ENCODE peak calls at places on chromosomes 4 and X, in six cellular contexts. One of them, this sample, is unnamed.
A peak's percentile ranks its signal among the peaks of the same experiment; 100 is the strongest.

GRCh38 chr4:164648151-164648848 is 105.6 kb upstream of the SMIM31 start:
- DNase-seq in nephron progenitor cell: no peak
- DNase-seq in NAMALWA: no peak
- DNase-seq in stimulated activated CD4-positive, alpha-beta T cell treated with anti-CD3 and anti-CD28 coated beads, Interleukin-1b, Interleukin-23, amount 100 ng/mL, for 24 hours: no peak
- DNase-seq in sigmoid colon: no peak
- DNase-seq in neural crest cell: no peak
- DNase-seq in this sample: no peak

GRCh38 chrX:115892056-115892708 is 278.4 kb upstream of the AGTR2 start:
- DNase-seq in nephron progenitor cell: no peak
- DNase-seq in NAMALWA: no peak
- DNase-seq in stimulated activated CD4-positive, alpha-beta T cell treated with anti-CD3 and anti-CD28 coated beads, Interleukin-1b, Interleukin-23, amount 100 ng/mL, for 24 hours: no peak
- DNase-seq in sigmoid colon: no peak
- DNase-seq in neural crest cell: no peak
- DNase-seq in this sample: no peak

GRCh38 chr4:113141901-113142346 is 92.5 kb downstream of the ANK2 start:
- DNase-seq in nephron progenitor cell: no peak
- DNase-seq in NAMALWA: no peak
- DNase-seq in stimulated activated CD4-positive, alpha-beta T cell treated with anti-CD3 and anti-CD28 coated beads, Interleukin-1b, Interleukin-23, amount 100 ng/mL, for 24 hours: no peak
- DNase-seq in sigmoid colon: no peak
- DNase-seq in neural crest cell: no peak
- DNase-seq in this sample: no peak

GRCh38 chr4:77123403-77123802 is 33.6 kb upstream of the CCNG2 start:
- DNase-seq in nephron progenitor cell: no peak
- DNase-seq in NAMALWA: no peak
- DNase-seq in stimulated activated CD4-positive, alpha-beta T cell treated with anti-CD3 and anti-CD28 coated beads, Interleukin-1b, Interleukin-23, amount 100 ng/mL, for 24 hours: no peak
- DNase-seq in sigmoid colon: no peak
- DNase-seq in neural crest cell: no peak
- DNase-seq in this sample: no peak

GRCh38 chr4:113943863-113944262 is 35.6 kb downstream of the ARSJ start:
- DNase-seq in nephron progenitor cell: no peak
- DNase-seq in NAMALWA: no peak
- DNase-seq in stimulated activated CD4-positive, alpha-beta T cell treated with anti-CD3 and anti-CD28 coated beads, Interleukin-1b, Interleukin-23, amount 100 ng/mL, for 24 hours: no peak
- DNase-seq in sigmoid colon: no peak
- DNase-seq in neural crest cell: no peak
- DNase-seq in this sample: no peak

GRCh38 chr4:172708184-172708583 is 460.4 kb upstream of the GALNT7 start:
- DNase-seq in nephron progenitor cell: no peak
- DNase-seq in NAMALWA: no peak
- DNase-seq in stimulated activated CD4-positive, alpha-beta T cell treated with anti-CD3 and anti-CD28 coated beads, Interleukin-1b, Interleukin-23, amount 100 ng/mL, for 24 hours: no peak
- DNase-seq in sigmoid colon: no peak
- DNase-seq in neural crest cell: no peak
- DNase-seq in this sample: peak; percentile 31

GRCh38 chrX:68196939-68197791 is 236.1 kb downstream of the OPHN1 start:
- DNase-seq in nephron progenitor cell: peak; percentile 28
- DNase-seq in NAMALWA: peak; percentile 43
- DNase-seq in stimulated activated CD4-positive, alpha-beta T cell treated with anti-CD3 and anti-CD28 coated beads, Interleukin-1b, Interleukin-23, amount 100 ng/mL, for 24 hours: no peak
- DNase-seq in sigmoid colon: no peak
- DNase-seq in neural crest cell: peak; percentile 4
- DNase-seq in this sample: peak; percentile 78

GRCh38 chr4:137749466-137749865 is 217.2 kb upstream of the PCDH18 start:
- DNase-seq in nephron progenitor cell: no peak
- DNase-seq in NAMALWA: no peak
- DNase-seq in stimulated activated CD4-positive, alpha-beta T cell treated with anti-CD3 and anti-CD28 coated beads, Interleukin-1b, Interleukin-23, amount 100 ng/mL, for 24 hours: no peak
- DNase-seq in sigmoid colon: no peak
- DNase-seq in neural crest cell: no peak
- DNase-seq in this sample: no peak

GRCh38 chr4:177051473-177052060 is 258.1 kb upstream of the NEIL3 start:
- DNase-seq in nephron progenitor cell: peak; percentile 29
- DNase-seq in NAMALWA: peak; percentile 62
- DNase-seq in stimulated activated CD4-positive, alpha-beta T cell treated with anti-CD3 and anti-CD28 coated beads, Interleukin-1b, Interleukin-23, amount 100 ng/mL, for 24 hours: no peak
- DNase-seq in sigmoid colon: no peak
- DNase-seq in neural crest cell: peak; percentile 9
- DNase-seq in this sample: peak; percentile 45

GRCh38 chr4:136864580-136865185 is 667.6 kb downstream of the PCDH18 start:
- DNase-seq in nephron progenitor cell: peak; percentile 46
- DNase-seq in NAMALWA: peak; percentile 73
- DNase-seq in stimulated activated CD4-positive, alpha-beta T cell treated with anti-CD3 and anti-CD28 coated beads, Interleukin-1b, Interleukin-23, amount 100 ng/mL, for 24 hours: no peak
- DNase-seq in sigmoid colon: no peak
- DNase-seq in neural crest cell: peak; percentile 51
- DNase-seq in this sample: peak; percentile 87

GRCh38 chr4:2803624-2804448 is 11.0 kb downstream of the SH3BP2 start:
- DNase-seq in nephron progenitor cell: no peak
- DNase-seq in NAMALWA: no peak
- DNase-seq in stimulated activated CD4-positive, alpha-beta T cell treated with anti-CD3 and anti-CD28 coated beads, Interleukin-1b, Interleukin-23, amount 100 ng/mL, for 24 hours: no peak
- DNase-seq in sigmoid colon: peak; percentile 73
- DNase-seq in neural crest cell: no peak
- DNase-seq in this sample: no peak

GRCh38 chrX:16827225-16827624 is 41.0 kb downstream of the TXLNG start:
- DNase-seq in nephron progenitor cell: no peak
- DNase-seq in NAMALWA: no peak
- DNase-seq in stimulated activated CD4-positive, alpha-beta T cell treated with anti-CD3 and anti-CD28 coated beads, Interleukin-1b, Interleukin-23, amount 100 ng/mL, for 24 hours: no peak
- DNase-seq in sigmoid colon: no peak
- DNase-seq in neural crest cell: no peak
- DNase-seq in this sample: no peak

GRCh38 chr4:181685911-181686310 is 557.3 kb upstream of the TENM3 start:
- DNase-seq in nephron progenitor cell: no peak
- DNase-seq in NAMALWA: no peak
- DNase-seq in stimulated activated CD4-positive, alpha-beta T cell treated with anti-CD3 and anti-CD28 coated beads, Interleukin-1b, Interleukin-23, amount 100 ng/mL, for 24 hours: no peak
- DNase-seq in sigmoid colon: no peak
- DNase-seq in neural crest cell: no peak
- DNase-seq in this sample: no peak

GRCh38 chr4:184699941-184700340 is 34.0 kb downstream of the CENPU start:
- DNase-seq in nephron progenitor cell: no peak
- DNase-seq in NAMALWA: no peak
- DNase-seq in stimulated activated CD4-positive, alpha-beta T cell treated with anti-CD3 and anti-CD28 coated beads, Interleukin-1b, Interleukin-23, amount 100 ng/mL, for 24 hours: no peak
- DNase-seq in sigmoid colon: no peak
- DNase-seq in neural crest cell: no peak
- DNase-seq in this sample: no peak

GRCh38 chrX:73577368-73577767 is 14.4 kb downstream of the CHIC1 start:
- DNase-seq in nephron progenitor cell: peak; percentile 9
- DNase-seq in NAMALWA: no peak
- DNase-seq in stimulated activated CD4-positive, alpha-beta T cell treated with anti-CD3 and anti-CD28 coated beads, Interleukin-1b, Interleukin-23, amount 100 ng/mL, for 24 hours: no peak
- DNase-seq in sigmoid colon: no peak
- DNase-seq in neural crest cell: no peak
- DNase-seq in this sample: peak; percentile 59

GRCh38 chrX:33906971-33907370 is 225.1 kb downstream of the FAM47A start:
- DNase-seq in nephron progenitor cell: no peak
- DNase-seq in NAMALWA: no peak
- DNase-seq in stimulated activated CD4-positive, alpha-beta T cell treated with anti-CD3 and anti-CD28 coated beads, Interleukin-1b, Interleukin-23, amount 100 ng/mL, for 24 hours: no peak
- DNase-seq in sigmoid colon: no peak
- DNase-seq in neural crest cell: no peak
- DNase-seq in this sample: peak; percentile 2

GRCh38 chr4:92047209-92047877 is 256.4 kb upstream of the GRID2 start:
- DNase-seq in nephron progenitor cell: no peak
- DNase-seq in NAMALWA: no peak
- DNase-seq in stimulated activated CD4-positive, alpha-beta T cell treated with anti-CD3 and anti-CD28 coated beads, Interleukin-1b, Interleukin-23, amount 100 ng/mL, for 24 hours: no peak
- DNase-seq in sigmoid colon: no peak
- DNase-seq in neural crest cell: no peak
- DNase-seq in this sample: peak; percentile 67

GRCh38 chr4:3479358-3480101 is 16.4 kb downstream of the DOK7 start:
- DNase-seq in nephron progenitor cell: no peak
- DNase-seq in NAMALWA: no peak
- DNase-seq in stimulated activated CD4-positive, alpha-beta T cell treated with anti-CD3 and anti-CD28 coated beads, Interleukin-1b, Interleukin-23, amount 100 ng/mL, for 24 hours: no peak
- DNase-seq in sigmoid colon: no peak
- DNase-seq in neural crest cell: no peak
- DNase-seq in this sample: no peak

GRCh38 chr4:14196141-14196540 is 568.6 kb upstream of the BOD1L1 start:
- DNase-seq in nephron progenitor cell: peak; percentile 85
- DNase-seq in NAMALWA: no peak
- DNase-seq in stimulated activated CD4-positive, alpha-beta T cell treated with anti-CD3 and anti-CD28 coated beads, Interleukin-1b, Interleukin-23, amount 100 ng/mL, for 24 hours: no peak
- DNase-seq in sigmoid colon: no peak
- DNase-seq in neural crest cell: peak; percentile 62
- DNase-seq in this sample: peak; percentile 87

This sample was measured in left kidney.